ENCODE peak calls at places on chromosome 13, in ten cellular contexts. X is ovary, B is heart right ventricle, A is astrocyte of the spinal cord, U is cardiac muscle cell, Y is astrocyte of the cerebellum, H is PC-9, F is MM.1S, T is adrenal gland, L is left ventricle myocardium inferior. C is an unnamed sample.

GRCh38 chr13:95275322-95276118 is 25.7 kb downstream of the ABCC4 start:
- DNase-seq in X (no peak), B (no peak), A (no peak), U (peak), Y (no peak), H (no peak), F (no peak), T (no peak), L (no peak), C (no peak)

GRCh38 chr13:97241761-97242160 is 19.6 kb downstream of the MBNL2 start:
- DNase-seq in X (no peak), B (no peak), A (no peak), U (no peak), Y (no peak), H (no peak), F (no peak), T (no peak), L (no peak), C (no peak)

GRCh38 chr13:52659340-52659739 is 6.7 kb downstream of the SUGT1 start:
- DNase-seq in X (no peak), B (no peak), A (no peak), U (no peak), Y (no peak), H (no peak), F (no peak), T (no peak), L (no peak), C (no peak)

GRCh38 chr13:49587311-49587847 is 2.0 kb upstream of the RCBTB1 start:
- DNase-seq in X (no peak), B (no peak), A (no peak), U (no peak), Y (no peak), H (no peak), F (no peak), T (no peak), L (no peak), C (no peak)

GRCh38 chr13:50171585-50172282 is 156.5 kb downstream of the KCNRG start:
- DNase-seq in X (no peak), B (no peak), A (no peak), U (no peak), Y (no peak), H (no peak), F (no peak), T (no peak), L (no peak), C (no peak)

GRCh38 chr13:95326695-95327094 is 25.4 kb upstream of the ABCC4 start:
- DNase-seq in X (no peak), B (no peak), A (no peak), U (no peak), Y (no peak), H (no peak), F (no peak), T (no peak), L (no peak), C (no peak)

GRCh38 chr13:52665325-52665724 is 12.7 kb downstream of the SUGT1 start:
- DNase-seq in X (no peak), B (no peak), A (peak), U (peak), Y (peak), H (no peak), F (peak), T (no peak), L (no peak), C (no peak)

GRCh38 chr13:113741101-113741731 is 17.8 kb upstream of the TMEM255B start:
- DNase-seq in X (no peak), B (no peak), A (peak), U (no peak), Y (no peak), H (no peak), F (peak), T (no peak), L (no peak), C (no peak)

GRCh38 chr13:47168086-47168485 is 271.2 kb upstream of the HTR2A start:
- DNase-seq in X (no peak), B (no peak), A (peak), U (peak), Y (peak), H (no peak), F (no peak), T (no peak), L (no peak), C (no peak)

GRCh38 chr13:85373322-85373721 is 425.9 kb downstream of the SLITRK6 start:
- DNase-seq in X (no peak), B (no peak), A (no peak), U (no peak), Y (no peak), H (no peak), F (no peak), T (no peak), L (no peak), C (no peak)

GRCh38 chr13:57996717-57997116 is 365.2 kb downstream of the PCDH17 start:
- DNase-seq in X (no peak), B (no peak), A (peak), U (peak), Y (no peak), H (no peak), F (no peak), T (no peak), L (no peak), C (no peak)
- TF ChIP-seq CTCF in X (no peak), B (no peak), A (no peak), U (no peak), Y (no peak), H (no peak), F (no peak), T (no peak), L (no peak), C (no peak)

DNA sequence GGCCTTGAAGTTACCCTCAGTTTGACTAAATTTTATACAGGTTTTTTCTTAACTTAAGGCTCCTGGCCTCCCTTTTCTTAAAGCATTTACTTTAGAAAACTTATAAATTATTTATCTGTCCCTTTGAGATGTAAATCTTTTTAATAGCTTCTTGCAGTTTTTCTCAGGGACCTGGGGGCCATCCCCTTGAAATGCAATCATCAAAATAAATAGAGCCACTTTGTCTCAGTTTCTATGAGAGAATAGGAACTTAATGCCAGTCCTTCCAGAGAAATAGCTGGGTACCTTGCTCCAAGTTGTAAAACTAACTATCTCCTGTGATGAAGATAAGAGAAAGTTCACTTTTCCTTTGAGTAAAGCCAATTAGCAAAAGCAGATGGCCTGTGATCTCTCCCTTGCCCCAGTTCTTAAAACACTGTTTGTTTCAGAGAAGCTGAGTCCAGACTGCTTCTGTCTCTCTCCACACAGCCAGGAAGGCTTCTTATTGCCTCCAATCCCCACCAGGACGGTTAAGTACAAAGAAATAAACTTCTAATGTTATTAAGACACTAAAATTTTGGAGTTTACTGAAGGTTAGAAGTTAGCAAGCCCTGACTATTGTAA is 913.1 kb downstream of the OLFM4 start:
- DNase-seq in X (no peak), B (no peak), A (no peak), U (no peak), Y (no peak), H (no peak), F (no peak), T (no peak), L (no peak), C (no peak)
- H3K4me3 ChIP-seq in X (no peak), B (no peak), A (no peak), U (no peak), Y (no peak), H (no peak), F (no peak), T (no peak), L (no peak), C (no peak)

GRCh38 chr13:33799950-33800592 is 17.9 kb upstream of the RFC3 start:
- DNase-seq in X (no peak), B (no peak), A (peak), U (peak), Y (peak), H (no peak), F (no peak), T (peak), L (no peak), C (peak)
- TF ChIP-seq CTCF in X (no peak), B (peak), A (peak), U (peak), Y (peak), H (peak), F (no peak), T (peak), L (peak), C (peak)

GRCh38 chr13:35793823-35794222 is 317.3 kb upstream of the MAB21L1 start:
- DNase-seq in X (no peak), B (no peak), A (no peak), U (no peak), Y (no peak), H (no peak), F (no peak), T (no peak), L (no peak), C (no peak)
- H3K4me3 ChIP-seq in X (no peak), B (no peak), A (no peak), U (no peak), Y (no peak), H (no peak), F (no peak), T (no peak), L (no peak), C (no peak)

GRCh38 chr13:76023644-76024043 is 387.5 kb downstream of the LMO7 start:
- DNase-seq in X (no peak), B (no peak), A (peak), U (no peak), Y (no peak), H (no peak), F (no peak), T (no peak), L (no peak), C (no peak)

GRCh38 chr13:76020421-76020955 is 384.4 kb downstream of the LMO7 start:
- DNase-seq in X (no peak), B (no peak), A (no peak), U (no peak), Y (no peak), H (no peak), F (no peak), T (no peak), L (no peak), C (no peak)

GRCh38 chr13:76017861-76018556 is 381.9 kb downstream of the LMO7 start:
- DNase-seq in X (no peak), B (no peak), A (no peak), U (no peak), Y (no peak), H (no peak), F (no peak), T (no peak), L (no peak), C (no peak)

GRCh38 chr13:76016799-76017198 is 380.7 kb downstream of the LMO7 start:
- DNase-seq in X (no peak), B (no peak), A (peak), U (peak), Y (no peak), H (peak), F (peak), T (peak), L (no peak), C (no peak)

DNA sequence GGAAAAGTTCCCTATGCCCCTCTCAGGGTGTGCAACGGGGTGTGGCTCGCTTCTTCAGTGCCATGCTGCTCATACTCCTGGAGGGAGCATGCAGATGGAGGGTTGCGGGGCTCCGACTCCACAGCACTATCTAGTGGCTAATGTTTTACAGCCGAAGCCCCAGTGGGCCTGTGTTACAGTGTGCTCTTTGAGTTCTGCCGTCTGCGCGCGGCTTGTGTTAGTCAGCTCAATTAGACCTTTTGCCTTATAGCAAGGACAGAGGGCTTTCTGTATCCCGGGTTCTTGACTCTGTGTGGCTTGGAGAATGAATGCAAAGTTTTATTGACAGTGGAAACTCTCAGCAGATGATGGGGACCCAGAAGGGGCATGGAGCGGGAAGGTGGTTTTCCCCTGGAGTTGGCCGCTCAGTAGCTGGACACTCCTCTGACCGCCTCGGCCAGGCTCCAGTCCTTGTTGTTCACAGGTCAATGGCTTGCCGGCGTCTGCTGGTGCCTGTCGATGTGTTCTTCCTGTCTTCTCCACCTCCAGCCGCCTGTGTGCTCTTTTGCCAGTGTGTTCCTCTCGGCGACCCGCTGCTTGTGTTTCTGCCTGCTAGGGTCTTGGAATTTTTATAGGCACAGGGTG is 383.4 kb downstream of the LMO7 start:
- DNase-seq in X (no peak), B (peak), A (peak), U (no peak), Y (no peak), H (no peak), F (no peak), T (no peak), L (peak), C (no peak)
- TF ChIP-seq CTCF in X (no peak), B (peak), A (peak), U (no peak), Y (peak), H (no peak), F (no peak), T (no peak), L (peak), C (peak)

GRCh38 chr13:83057119-83057518 is 825.2 kb downstream of the SLITRK1 start:
- DNase-seq in X (no peak), B (no peak), A (peak), U (no peak), Y (no peak), H (no peak), F (no peak), T (no peak), L (no peak), C (no peak)
- H3K4me3 ChIP-seq in X (no peak), B (no peak), A (no peak), U (no peak), Y (no peak), H (no peak), F (no peak), T (no peak), L (no peak), C (no peak)

DNA sequence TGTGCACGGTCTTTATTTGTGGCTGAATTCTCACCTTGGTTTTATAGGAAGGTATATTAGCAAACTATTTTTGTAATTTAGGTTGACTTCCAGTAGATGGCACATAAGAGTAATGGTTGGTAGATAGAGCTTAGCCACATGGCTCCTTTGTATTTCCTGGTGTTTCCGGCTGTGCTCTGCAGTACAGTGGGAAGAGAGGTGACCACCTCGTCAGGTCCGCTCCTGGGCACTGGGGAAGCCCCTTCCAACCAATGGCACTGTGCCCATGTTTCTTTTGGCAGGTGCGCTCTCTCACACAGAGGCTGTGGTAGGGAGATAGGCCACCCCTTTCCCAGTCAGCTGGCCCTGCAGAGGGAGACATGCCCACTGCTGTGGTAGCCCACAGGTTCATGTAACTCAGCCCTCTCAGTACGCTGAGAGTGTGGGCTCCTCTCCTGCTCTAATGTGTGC is 74.3 kb upstream of the ATP12A start:
- DNase-seq in X (no peak), B (no peak), A (no peak), U (peak), Y (no peak), H (peak), F (peak), T (no peak), L (no peak), C (peak)
- TF ChIP-seq CTCF in X (no peak), B (no peak), A (no peak), U (peak), Y (no peak), H (peak), F (peak), T (no peak), L (no peak), C (peak)

GRCh38 chr13:109272595-109273325 is 513.6 kb downstream of the IRS2 start:
- DNase-seq in X (no peak), B (no peak), A (peak), U (peak), Y (no peak), H (no peak), F (no peak), T (no peak), L (no peak), C (no peak)
- H3K4me3 ChIP-seq in X (no peak), B (no peak), A (peak), U (no peak), Y (peak), H (peak), F (no peak), T (no peak), L (no peak), C (no peak)

GRCh38 chr13:42270160-42270856 is 1.6 kb upstream of the AKAP11 start:
- DNase-seq in X (no peak), B (no peak), A (no peak), U (no peak), Y (no peak), H (no peak), F (no peak), T (no peak), L (no peak), C (no peak)

GRCh38 chr13:42272115-42272756 is at the start of gene AKAP11:
- DNase-seq in X (no peak), B (peak), A (peak), U (peak), Y (no peak), H (no peak), F (no peak), T (peak), L (peak), C (no peak)

GRCh38 chr13:42270857-42271215 is 1.1 kb upstream of the AKAP11 start:
- DNase-seq in X (no peak), B (no peak), A (no peak), U (no peak), Y (no peak), H (no peak), F (no peak), T (no peak), L (no peak), C (no peak)

GRCh38 chr13:42272776-42273175 is 824 bp downstream of the AKAP11 start:
- DNase-seq in X (no peak), B (no peak), A (peak), U (no peak), Y (no peak), H (no peak), F (no peak), T (no peak), L (no peak), C (no peak)

DNA sequence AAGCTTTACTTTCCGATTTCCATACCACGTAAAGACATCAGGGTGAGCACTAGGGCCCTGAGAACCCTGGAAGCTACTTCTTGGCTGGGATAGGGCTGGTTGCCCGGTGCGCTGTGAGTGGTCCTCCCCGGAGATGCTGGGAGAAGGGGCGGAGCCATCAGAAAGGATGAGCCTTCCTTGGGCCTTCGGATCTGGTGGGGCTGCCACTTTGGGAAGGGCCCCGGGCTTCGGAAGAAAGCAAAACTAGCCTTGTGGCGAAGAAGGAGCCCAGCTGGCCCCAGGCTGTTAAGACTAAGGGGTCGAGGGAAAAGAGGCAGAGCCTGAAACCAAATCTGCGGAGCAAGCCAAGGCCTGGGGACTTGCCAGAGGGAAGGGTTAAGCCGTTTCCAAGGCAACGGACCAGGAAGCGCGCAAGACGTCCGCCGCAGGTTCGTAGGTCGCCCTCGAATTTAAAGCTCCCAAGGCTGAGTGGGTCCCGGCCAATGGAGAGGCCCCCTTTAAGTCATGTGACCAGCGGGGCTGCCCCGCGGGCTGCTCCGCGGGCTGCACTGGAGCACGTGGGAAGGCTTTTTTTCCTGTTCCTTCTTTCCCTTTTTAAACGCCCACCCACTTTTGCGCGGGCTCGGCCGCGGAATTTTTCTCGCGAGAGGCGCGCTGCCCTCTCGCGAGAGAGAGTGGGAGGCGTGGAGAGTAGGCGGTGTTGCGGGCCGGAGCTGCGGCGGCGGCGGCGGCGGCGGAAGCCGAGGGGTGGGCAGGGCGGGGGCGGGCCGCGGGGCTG is 426 bp upstream of the AKAP11 start:
- DNase-seq in X (peak), B (peak), A (peak), U (peak), Y (peak), H (peak), F (peak), T (peak), L (peak), C (peak)
- TF ChIP-seq CTCF in X (no peak), B (no peak), A (no peak), U (no peak), Y (no peak), H (no peak), F (no peak), T (no peak), L (no peak), C (no peak)